ENCODE peak calls at places on chromosomes 6 and 20, in nine cellular contexts. P is thoracic aorta, M is IMR-90, L is tibial artery, U is A549, I is lower lobe of right lung, C is dorsolateral prefrontal cortex, E is RWPE2, X is GM12865. F is an unnamed sample.
A peak's percentile ranks its signal among the peaks of the same experiment; 100 is the strongest.

GRCh38 chr20:37411408-37412306 is 65.7 kb downstream of the SRC start:
- DNase-seq in L (no peak), U (no peak), P (no peak), M (no peak), I (no peak), C (no peak), X (no peak), E (peak; percentile 75), F (no peak)

GRCh38 chr6:159948199-159948598 is 20.7 kb upstream of the IGF2R start:
- DNase-seq in L (no peak), C (no peak), P (no peak), M (no peak), U (no peak), I (no peak), X (peak; percentile 26), E (no peak), F (no peak)

GRCh38 chr6:44925100-44925739 is 402.9 kb upstream of the RUNX2 start:
- DNase-seq in X (peak; percentile 49), P (no peak), L (no peak), E (no peak), C (no peak), I (no peak), M (peak; percentile 5), U (no peak), F (no peak)

GRCh38 chr6:81606965-81607381 is 145.5 kb downstream of the TENT5A start:
- DNase-seq in P (no peak), C (no peak), X (no peak), E (no peak), M (peak; percentile 91), U (no peak), I (no peak), L (no peak), F (no peak)

GRCh38 chr6:107822154-107823046 is 1.7 kb downstream of the SCML4 start:
- DNase-seq in M (no peak), L (no peak), X (peak; percentile 77), U (no peak), I (no peak), C (no peak), E (no peak), P (no peak), F (no peak)

GRCh38 chr6:34574647-34575293 is 18.6 kb upstream of the SPDEF start:
- DNase-seq in E (no peak), X (no peak), C (no peak), M (no peak), I (peak; percentile 18), L (no peak), U (no peak), P (no peak), F (no peak)

GRCh38 chr20:10800288-10800687 is 126.5 kb upstream of the JAG1 start:
- DNase-seq in M (no peak), P (no peak), X (no peak), U (no peak), C (no peak), I (no peak), L (no peak), E (no peak), F (no peak)

GRCh38 chr6:36642913-36643817 is 35.3 kb upstream of the CDKN1A start:
- DNase-seq in X (no peak), L (peak; percentile 92), P (peak; percentile 86), U (peak; percentile 44), I (peak; percentile 58), M (peak; percentile 90), C (peak; percentile 39), E (peak; percentile 86), F (no peak)

GRCh38 chr6:558089-558488 is 98.8 kb downstream of the HUS1B start:
- DNase-seq in U (no peak), X (no peak), P (no peak), I (no peak), L (no peak), C (no peak), M (no peak), E (no peak), F (no peak)
- TF ChIP-seq CTCF in U (peak; percentile 23), X (no peak), P (no peak), I (no peak), L (no peak), C (peak; percentile 37), M (peak; percentile 32), E (peak; percentile 36), F (peak; percentile 39)

DNA sequence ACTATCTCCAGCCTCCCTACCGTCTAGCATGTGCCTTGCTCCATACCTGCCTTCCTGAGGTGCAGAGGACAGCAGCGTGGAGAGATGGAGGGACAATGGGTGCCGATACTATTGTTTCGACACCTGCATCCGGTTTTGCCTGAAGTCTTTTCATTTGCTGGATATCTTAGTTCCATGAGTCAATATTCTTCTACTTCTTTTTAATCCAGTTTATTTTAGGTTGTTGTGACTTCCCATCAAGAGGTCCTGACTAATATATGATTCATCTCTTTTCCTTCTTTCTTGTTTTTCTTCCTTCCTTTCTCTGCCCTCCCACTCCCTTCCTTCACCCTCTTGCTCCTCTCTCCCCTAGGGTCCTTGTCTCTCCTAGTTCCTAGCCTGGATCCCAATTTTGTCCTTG is 91.4 kb downstream of the CDH26 start:
- DNase-seq in M (peak; percentile 25), U (no peak), P (no peak), E (peak; percentile 63), C (no peak), L (no peak), I (no peak), X (no peak), F (no peak)
- TF ChIP-seq CTCF in M (no peak), U (no peak), P (no peak), E (no peak), C (no peak), L (no peak), I (no peak), X (no peak), F (no peak)

GRCh38 chr6:119037264-119037663 is 41.2 kb downstream of the FAM184A start:
- DNase-seq in C (no peak), L (no peak), M (no peak), E (no peak), I (no peak), X (no peak), U (no peak), P (no peak), F (no peak)

GRCh38 chr6:119036076-119036475 is 42.4 kb downstream of the FAM184A start:
- DNase-seq in M (no peak), X (no peak), C (no peak), I (no peak), E (no peak), U (no peak), L (no peak), P (no peak), F (no peak)

GRCh38 chr6:119034827-119035458 is 43.5 kb downstream of the FAM184A start:
- DNase-seq in E (no peak), P (no peak), I (no peak), M (no peak), L (no peak), X (no peak), C (no peak), U (no peak), F (no peak)

GRCh38 chr6:119037941-119038623 is 40.4 kb downstream of the FAM184A start:
- DNase-seq in P (no peak), M (no peak), L (no peak), X (no peak), I (no peak), C (no peak), U (no peak), E (no peak), F (no peak)

DNA sequence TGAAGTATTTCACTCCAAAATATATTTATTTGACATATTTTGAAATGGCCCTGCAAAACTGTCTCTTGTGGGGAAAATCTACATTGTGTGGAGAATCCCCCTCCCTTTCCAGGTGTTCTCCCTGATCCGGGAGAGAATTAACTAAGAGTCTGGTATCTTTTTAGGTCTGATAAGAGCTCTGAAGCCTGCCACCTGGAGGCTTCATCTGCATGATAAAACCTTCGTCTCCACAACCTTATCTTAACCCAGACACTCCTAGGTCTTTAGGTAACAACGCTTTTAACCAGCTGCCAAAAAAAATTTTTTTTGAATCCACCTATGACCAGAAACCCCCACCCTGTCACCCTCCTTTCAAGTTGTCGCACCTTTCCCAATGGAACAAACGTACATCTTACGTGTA is 43.0 kb downstream of the FAM184A start:
- DNase-seq in E (no peak), I (no peak), X (no peak), P (no peak), M (no peak), L (no peak), U (no peak), C (no peak), F (no peak)
- TF ChIP-seq CTCF in E (no peak), I (no peak), X (no peak), P (no peak), M (no peak), L (no peak), U (no peak), C (no peak), F (no peak)

GRCh38 chr6:5996701-5997419 is 9.9 kb downstream of the NRN1 start:
- DNase-seq in C (peak; percentile 25), U (no peak), E (no peak), M (peak; percentile 9), L (no peak), P (no peak), I (peak; percentile 62), X (no peak), F (peak; percentile 42)

GRCh38 chr6:5994999-5995698 is 11.6 kb downstream of the NRN1 start:
- DNase-seq in X (no peak), C (no peak), M (no peak), P (no peak), I (no peak), E (no peak), U (no peak), L (no peak), F (no peak)

GRCh38 chr6:5994234-5994998 is 12.3 kb downstream of the NRN1 start:
- DNase-seq in X (no peak), I (no peak), L (no peak), E (no peak), C (no peak), P (no peak), M (no peak), U (no peak), F (no peak)

GRCh38 chr6:5997420-5998093 is 9.2 kb downstream of the NRN1 start:
- DNase-seq in M (no peak), U (no peak), L (no peak), E (no peak), P (no peak), C (no peak), X (peak; percentile 23), I (peak; percentile 68), F (peak; percentile 45)

DNA sequence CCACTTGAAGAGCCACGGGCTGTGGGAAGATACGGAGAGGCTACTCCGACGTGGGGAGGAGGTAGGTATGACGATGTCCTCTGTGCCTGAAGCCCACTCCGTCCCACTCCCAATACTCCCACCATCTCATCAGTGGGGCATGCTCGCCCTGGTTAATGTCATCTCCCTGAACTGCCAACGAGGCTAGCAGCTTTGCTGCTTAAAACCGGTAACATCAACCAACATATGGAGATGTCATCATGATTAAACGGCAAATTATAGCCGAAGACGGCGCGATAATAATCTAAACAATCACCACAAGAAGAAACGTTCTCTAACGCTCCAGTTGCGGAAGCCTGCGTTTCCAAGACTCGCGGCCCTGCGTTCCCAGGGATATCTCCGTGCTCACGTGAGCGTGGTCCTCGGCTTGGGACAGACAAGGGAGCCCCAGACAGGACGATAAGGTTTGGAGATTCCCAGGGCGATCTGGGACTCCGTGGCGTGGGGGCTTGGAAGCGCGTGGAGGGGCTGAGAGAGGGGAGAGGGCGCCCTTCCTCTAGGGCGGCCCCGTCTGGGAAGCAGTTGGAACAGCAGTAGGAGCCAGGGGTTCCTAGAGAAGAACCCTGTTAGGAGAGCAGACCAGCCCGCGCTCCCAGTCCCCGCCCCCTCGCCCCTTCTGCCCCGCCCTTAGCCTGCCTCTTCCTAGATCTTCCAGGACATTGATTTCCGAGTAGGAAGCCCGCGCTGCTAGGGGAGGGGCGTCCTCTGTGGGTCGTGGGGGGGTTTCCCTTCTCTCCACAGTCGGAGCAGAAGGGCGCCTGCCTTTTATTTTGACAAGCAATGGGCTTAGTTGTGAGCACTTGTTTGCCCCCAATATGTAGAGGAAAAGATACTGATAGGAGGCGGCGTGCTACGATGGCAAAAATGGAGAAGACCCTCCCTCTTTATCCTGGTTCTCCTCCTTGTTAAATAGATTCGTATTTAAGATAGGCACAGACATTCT is 10.7 kb downstream of the NRN1 start:
- DNase-seq in P (no peak), X (no peak), L (peak; percentile 61), I (peak; percentile 75), U (no peak), C (peak; percentile 50), E (no peak), M (peak; percentile 19), F (peak; percentile 58)
- TF ChIP-seq CTCF in P (no peak), X (no peak), L (no peak), I (peak; percentile 29), U (no peak), C (peak; percentile 21), E (peak; percentile 32), M (peak; percentile 24), F (peak; percentile 37)

F was measured in neural crest cell.